ENCODE peak calls at places on chromosomes 7 and 10, in seven cellular contexts. X is HCT116; U is CD8-positive, alpha-beta T cell; S is CD4-positive, alpha-beta memory T cell; C is heart left ventricle; J is psoas muscle; B is K562. V is an unnamed sample. For H3K4me1 and H3K36me3, the result is how much of the 10 kb centered on the place peaks cover.

GRCh38 chr7:107609861-107610260 is 29.8 kb downstream of the BCAP29 start:
- DNase-seq in X (no peak), C (no peak), S (no peak), U (no peak), B (no peak), J (no peak), V (no peak)

GRCh38 chr7:74138334-74138867 is 35.8 kb upstream of the EIF4H start:
- DNase-seq in S (no peak), U (no peak), C (no peak), J (no peak), X (no peak), B (peak), V (peak)

GRCh38 chr10:131259535-131259934 is 52.0 kb downstream of the TCERG1L start:
- DNase-seq in U (no peak), B (no peak), C (no peak), S (no peak), J (no peak), X (no peak), V (no peak)

GRCh38 chr7:158885624-158886023 is 29.3 kb downstream of the DYNC2I1 start:
- DNase-seq in U (no peak), C (no peak), S (no peak), B (peak), J (no peak), X (no peak), V (no peak)

GRCh38 chr7:99036531-99037175 is 107.3 kb downstream of the SMURF1 start:
- DNase-seq in C (no peak), U (no peak), S (no peak), X (no peak), J (peak), B (peak), V (no peak)

GRCh38 chr10:73586583-73586984 is 4.6 kb downstream of the USP54 start:
- DNase-seq in C (no peak), U (no peak), S (no peak), J (no peak), B (peak), X (no peak), V (peak)

GRCh38 chr7:197413-198335 is 5.3 kb downstream of the FAM20C start:
- DNase-seq in U (no peak), S (no peak), B (no peak), J (no peak), X (no peak), C (no peak), V (no peak)

GRCh38 chr10:11297136-11297535 is 279.5 kb downstream of the CELF2 start:
- DNase-seq in S (no peak), J (no peak), C (no peak), U (no peak), B (no peak), X (no peak), V (no peak)

GRCh38 chr7:416761-417624 is 102.7 kb downstream of the PDGFA start:
- DNase-seq in J (no peak), U (no peak), S (no peak), X (no peak), B (no peak), C (no peak), V (no peak)

GRCh38 chr10:48655426-48656240 is 29.0 kb upstream of the WDFY4 start:
- DNase-seq in B (peak), S (peak), C (peak), U (no peak), J (peak), X (no peak), V (no peak)

GRCh38 chr10:30540286-30540685 is 89.3 kb downstream of the LYZL2 start:
- DNase-seq in J (no peak), X (no peak), S (no peak), B (no peak), C (no peak), U (no peak), V (no peak)

GRCh38 chr7:23546897-23547572 is 15.3 kb upstream of the TRA2A start:
- DNase-seq in S (peak), C (peak), B (peak), U (peak), X (peak), J (peak), V (peak)

GRCh38 chr10:110977662-110978061 is 58.3 kb downstream of the SHOC2 start:
- DNase-seq in X (no peak), C (no peak), S (no peak), J (no peak), U (no peak), B (no peak), V (no peak)

GRCh38 chr10:47243791-47244190 is 56.2 kb upstream of the GDF10 start:
- DNase-seq in X (no peak), J (peak), B (no peak), C (peak), S (no peak), U (no peak), V (no peak)

GRCh38 chr10:129765664-129766550 is 198.2 kb downstream of the EBF3 start:
- DNase-seq in C (no peak), B (no peak), S (no peak), U (no peak), X (no peak), J (no peak), V (no peak)

GRCh38 chr7:155738652-155739537 is 73.4 kb downstream of the SHH start:
- DNase-seq in S (peak), B (peak), C (peak), U (peak), J (peak), X (peak), V (peak)

GRCh38 chr10:35324196-35324595 is 12.1 kb upstream of the CCNY start:
- DNase-seq in C (no peak), U (no peak), B (no peak), S (no peak), X (no peak), J (no peak), V (no peak)

GRCh38 chr10:73281097-73281496 is 28.7 kb upstream of the MRPS16 start:
- DNase-seq in C (no peak), U (no peak), X (no peak), B (no peak), J (no peak), S (no peak), V (no peak)

GRCh38 chr7:24580283-24580946 is 7.2 kb downstream of the PALS2 start:
- DNase-seq in C (no peak), X (no peak), S (no peak), J (no peak), B (no peak), U (no peak), V (no peak)

GRCh38 chr7:95096123-95096395 is 188.7 kb downstream of the PPP1R9A start:
- DNase-seq in U (no peak), J (no peak), B (no peak), X (no peak), S (no peak), C (no peak), V (no peak)

GRCh38 chr10:22334414-22335203 is 10.7 kb upstream of the SPAG6 start:
- DNase-seq in S (no peak), C (peak), U (no peak), J (peak), B (no peak), X (no peak), V (no peak)

GRCh38 chr10:96250349-96250748 is 21.0 kb downstream of the BLNK start:
- DNase-seq in J (no peak), U (no peak), S (no peak), B (no peak), C (no peak), X (no peak), V (no peak)

GRCh38 chr10:133260895-133261725 is 15.6 kb downstream of the ADAM8 start:
- DNase-seq in C (peak), S (peak), B (peak), X (no peak), U (peak), J (peak), V (peak)

GRCh38 chr10:124678566-124679240 is 65.5 kb downstream of the FAM53B start:
- DNase-seq in J (peak), U (peak), C (no peak), B (no peak), S (peak), X (no peak), V (no peak)

GRCh38 chr10:73597346-73597745 is 6.2 kb upstream of the USP54 start:
- DNase-seq in C (no peak), B (no peak), J (no peak), X (no peak), S (no peak), U (no peak), V (no peak)

GRCh38 chr10:129725890-129726631 is 238.0 kb downstream of the EBF3 start:
- DNase-seq in U (no peak), J (no peak), X (no peak), C (no peak), S (no peak), B (no peak), V (no peak)

GRCh38 chr7:137597856-137598255 is 248.9 kb downstream of the DGKI start:
- DNase-seq in U (no peak), J (no peak), B (no peak), X (no peak), S (no peak), C (no peak), V (no peak)

GRCh38 chr7:67786021-67786420 is 789.4 kb downstream of the TYW1 start:
- DNase-seq in S (no peak), J (no peak), X (no peak), B (no peak), C (no peak), U (no peak), V (no peak)

GRCh38 chr10:59873924-59874323 is 32.4 kb downstream of the CCDC6 start:
- DNase-seq in B (no peak), C (no peak), S (no peak), X (no peak), U (no peak), J (no peak), V (no peak)

GRCh38 chr7:131849472-131849871 is 293.0 kb upstream of the PODXL start:
- DNase-seq in S (no peak), X (no peak), B (no peak), U (no peak), J (no peak), C (no peak), V (no peak)

GRCh38 chr7:85322252-85322651 is 135.4 kb upstream of the SEMA3D start:
- DNase-seq in B (no peak), C (no peak), U (no peak), X (no peak), S (no peak), J (no peak), V (no peak)

GRCh38 chr10:121070671-121071070 is 219.5 kb downstream of the WDR11 start:
- DNase-seq in U (no peak), J (no peak), X (no peak), B (no peak), C (no peak), S (no peak), V (no peak)

GRCh38 chr7:20164420-20165145 is 52.6 kb downstream of the MACC1 start:
- DNase-seq in X (no peak), S (no peak), B (no peak), U (no peak), J (no peak), C (no peak), V (no peak)

GRCh38 chr10:82409671-82410070 is 534.7 kb downstream of the NRG3 start:
- DNase-seq in S (no peak), C (no peak), B (no peak), J (no peak), X (no peak), U (no peak), V (no peak)

GRCh38 chr7:122881324-122881723 is 4.9 kb downstream of the CADPS2 start:
- DNase-seq in B (no peak), C (no peak), U (no peak), X (no peak), J (no peak), S (no peak), V (no peak)

GRCh38 chr10:30821994-30822692 is 192.6 kb upstream of the LYZL2 start:
- DNase-seq in S (no peak), U (no peak), C (no peak), X (no peak), B (no peak), J (no peak), V (no peak)

GRCh38 chr10:3765376-3765667 is 19.7 kb downstream of the KLF6 start:
- DNase-seq in U (no peak), J (no peak), B (no peak), S (no peak), X (no peak), C (no peak), V (no peak)
- H3K4me3 ChIP-seq in U (no peak), J (no peak), B (no peak), S (no peak), X (no peak), C (no peak), V (no peak)

DNA sequence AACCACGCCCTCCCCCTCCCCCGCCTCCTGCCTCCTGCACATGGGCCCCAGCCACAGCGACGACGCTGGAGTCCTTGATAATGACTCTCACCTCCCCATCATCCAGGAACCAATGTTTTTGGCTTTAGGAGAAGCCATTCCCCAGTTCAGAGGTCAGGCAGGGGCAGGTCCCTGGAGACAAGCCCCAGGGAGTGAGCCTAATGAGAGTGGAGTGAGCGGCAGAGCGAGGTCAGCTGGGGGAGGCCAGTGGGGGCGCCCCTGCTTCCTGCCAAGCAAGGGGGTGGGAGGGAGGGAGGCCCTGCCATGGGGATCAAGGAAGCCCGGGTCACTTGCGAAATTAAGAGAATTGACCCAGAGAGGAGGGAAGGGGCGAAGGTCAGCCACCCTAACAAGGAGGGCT is 111.9 kb downstream of the COL13A1 start:
- DNase-seq in C (no peak), X (no peak), J (no peak), B (peak), U (no peak), S (no peak), V (no peak)
- H3K4me1 ChIP-seq in C (under half), X (under half), J (under half), B (under half), U (under half), S (under half), V (under half)

GRCh38 chr7:64685091-64685490 is 19.2 kb downstream of the ZNF107 start:
- DNase-seq in X (no peak), S (no peak), B (no peak), U (no peak), J (no peak), C (no peak), V (no peak)
- H3K36me3 ChIP-seq in X (under half), S (half or more), B (half or more), U (half or more), J (under half), C (under half), V (under half)

GRCh38 chr7:45001826-45002225 is 1.8 kb downstream of the CCM2 start:
- DNase-seq in B (no peak), U (no peak), X (no peak), S (no peak), C (no peak), J (no peak), V (no peak)

GRCh38 chr7:44998153-44998871 is 1.7 kb upstream of the CCM2 start:
- DNase-seq in U (no peak), S (no peak), B (no peak), X (no peak), C (no peak), J (no peak), V (no peak)

GRCh38 chr7:45000096-45001032 is at the start of gene CCM2:
- DNase-seq in S (no peak), J (peak), U (no peak), B (peak), C (peak), X (no peak), V (peak)

GRCh38 chr7:45001138-45001694 is 1.2 kb downstream of the CCM2 start:
- DNase-seq in S (peak), U (peak), J (no peak), C (no peak), B (peak), X (no peak), V (no peak)

GRCh38 chr7:44999245-45000095 is 531 bp upstream of the CCM2 start:
- DNase-seq in C (peak), B (peak), U (peak), S (peak), X (peak), J (peak), V (peak)
- H3K4me3 ChIP-seq in C (peak), B (peak), U (peak), S (peak), X (peak), J (peak), V (peak)

GRCh38 chr10:75226656-75227055 is 9.1 kb downstream of the COMTD1 start:
- DNase-seq in J (no peak), S (no peak), B (no peak), X (no peak), U (no peak), C (no peak), V (no peak)
- H3K4me1 ChIP-seq in J (half or more), S (under half), B (under half), X (under half), U (under half), C (half or more), V (half or more)

GRCh38 chr7:44111759-44112158 is 7.6 kb downstream of the AEBP1 start:
- DNase-seq in J (no peak), C (no peak), U (no peak), X (no peak), B (no peak), S (no peak), V (no peak)
- H3K36me3 ChIP-seq in J (under half), C (under half), U (under half), X (under half), B (under half), S (under half), V (under half)

GRCh38 chr10:113356794-113357687 is 195.8 kb upstream of the HABP2 start:
- DNase-seq in S (no peak), U (no peak), B (no peak), X (no peak), J (no peak), C (no peak), V (no peak)

GRCh38 chr10:113360870-113361269 is 192.0 kb upstream of the HABP2 start:
- DNase-seq in J (no peak), S (no peak), C (no peak), X (no peak), U (no peak), B (no peak), V (no peak)

GRCh38 chr10:113359664-113360063 is 193.2 kb upstream of the HABP2 start:
- DNase-seq in U (no peak), S (no peak), C (no peak), X (no peak), J (no peak), B (no peak), V (no peak)

GRCh38 chr10:113357688-113358306 is 195.1 kb upstream of the HABP2 start:
- DNase-seq in C (no peak), U (no peak), J (no peak), X (no peak), S (no peak), B (no peak), V (no peak)

DNA sequence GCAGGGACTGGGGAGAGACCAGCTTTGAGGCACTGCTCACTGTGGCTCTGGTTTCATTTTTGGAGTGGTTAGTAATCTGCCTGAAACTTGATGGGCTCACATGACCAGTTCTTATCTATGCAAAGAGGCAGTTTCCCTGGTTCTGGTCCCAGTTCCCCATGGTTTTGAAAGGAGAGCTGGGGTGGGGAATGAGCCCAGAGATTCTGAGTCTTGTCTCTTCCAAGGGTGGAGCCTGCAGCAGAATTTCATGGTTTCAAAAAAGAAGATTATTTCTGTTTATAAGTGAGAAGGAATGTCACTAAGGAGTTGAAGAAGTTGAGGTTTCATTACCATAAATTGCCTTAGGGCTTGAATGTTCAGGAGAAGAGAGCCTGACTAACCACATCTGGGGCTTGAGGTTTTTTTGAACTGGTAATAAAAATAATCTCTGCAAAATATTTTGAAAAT is 190.2 kb upstream of the HABP2 start:
- DNase-seq in B (no peak), S (no peak), J (no peak), C (peak), U (no peak), X (no peak), V (no peak)
- H3K4me3 ChIP-seq in B (no peak), S (no peak), J (no peak), C (no peak), U (no peak), X (no peak), V (no peak)